ENCODE peak calls at places on chromosomes 4 and X, in eight cellular contexts. I is upper lobe of left lung, X is AG10803, M is thoracic aorta, O is tibial nerve, D is cardiac muscle cell, N is psoas muscle, K is fibroblast of the aortic adventitia. C is an unnamed sample.

GRCh38 chr4:139535228-139535851 is 20.7 kb downstream of the SETD7 start:
- DNase-seq in O (no peak), D (no peak), N (no peak), I (no peak), M (no peak), X (no peak), K (peak), C (no peak)

GRCh38 chr4:75637176-75637575 is 6.8 kb upstream of the CDKL2 start:
- DNase-seq in N (no peak), M (no peak), O (no peak), K (no peak), D (no peak), X (peak), I (no peak), C (peak)

GRCh38 chrX:360496-361150 is 26.1 kb downstream of the PPP2R3B start:
- DNase-seq in N (no peak), M (no peak), I (peak), K (no peak), O (no peak), D (no peak), X (no peak), C (no peak)

GRCh38 chrX:107849747-107850478 is 24.2 kb downstream of the MID2 start:
- DNase-seq in N (no peak), M (no peak), X (peak), D (no peak), K (no peak), O (no peak), I (no peak), C (peak)

GRCh38 chrX:134868766-134869495 is 121.9 kb upstream of the SMIM10 start:
- DNase-seq in X (peak), K (peak), M (no peak), O (no peak), N (no peak), I (no peak), D (no peak), C (peak)

GRCh38 chrX:40748977-40749376 is 13.6 kb upstream of the MED14 start:
- DNase-seq in X (no peak), O (no peak), K (no peak), M (no peak), D (no peak), N (no peak), I (no peak), C (no peak)

GRCh38 chrX:11770320-11770719 is 12.3 kb downstream of the MSL3 start:
- DNase-seq in I (no peak), N (no peak), M (no peak), O (no peak), K (peak), X (peak), D (peak), C (peak)

GRCh38 chrX:20680998-20681397 is 414.3 kb upstream of the RPS6KA3 start:
- DNase-seq in K (peak), D (no peak), N (no peak), X (peak), O (no peak), M (no peak), I (no peak), C (peak)

GRCh38 chrX:10159069-10159468 is 2.3 kb downstream of the CLCN4 start:
- DNase-seq in M (no peak), O (no peak), K (no peak), X (no peak), I (no peak), D (peak), N (no peak), C (no peak)

GRCh38 chr4:986949-987688 is at the start of gene IDUA:
- DNase-seq in N (peak), X (peak), I (peak), O (peak), D (peak), M (no peak), K (peak), C (peak)

GRCh38 chr4:185535818-185536729 is 767 bp upstream of the PDLIM3 start:
- DNase-seq in O (no peak), N (peak), I (no peak), K (no peak), X (peak), M (peak), D (no peak), C (peak)
- H3K4me3 ChIP-seq in O (peak), N (peak), I (peak), K (peak), X (peak), M (peak), D (peak), C (peak)

DNA sequence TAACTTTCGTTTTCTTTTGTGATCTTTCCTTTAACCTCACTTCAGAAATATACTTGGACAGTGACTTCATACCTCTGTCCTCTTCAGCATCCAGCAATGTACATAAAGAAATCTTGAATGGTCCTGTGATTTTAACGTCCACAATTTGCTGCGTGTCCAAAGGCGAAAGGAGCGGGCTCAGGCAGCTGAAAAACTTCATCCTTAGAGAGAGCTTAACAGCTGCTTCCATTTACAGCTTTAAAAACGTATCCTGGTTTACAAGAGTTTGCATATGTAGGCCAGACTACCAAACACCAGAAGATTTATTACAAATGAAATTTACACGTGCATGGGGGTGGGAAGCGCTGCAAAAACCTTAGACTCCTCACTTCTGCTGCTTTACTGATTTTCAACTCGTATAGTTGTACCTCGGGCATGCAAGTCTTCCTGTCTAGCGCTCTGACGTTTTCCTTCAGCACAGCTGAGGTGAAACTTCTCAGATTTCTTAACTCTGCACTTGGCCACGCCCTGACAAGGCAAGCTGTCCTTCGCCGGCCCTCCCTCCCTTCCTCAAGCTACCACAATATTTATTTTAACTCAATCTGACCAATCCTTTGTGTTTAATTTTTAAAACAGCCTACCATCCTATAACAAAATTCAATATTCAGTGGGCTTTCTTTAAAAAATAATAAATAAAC is 406.4 kb downstream of the FAM47A start:
- DNase-seq in M (no peak), D (peak), I (no peak), K (no peak), N (peak), X (no peak), O (no peak), C (peak)
- TF ChIP-seq CTCF in M (no peak), D (no peak), I (no peak), K (no peak), N (no peak), X (no peak), O (no peak), C (no peak)

GRCh38 chr4:40552536-40552935 is 77.1 kb downstream of the RBM47 start:
- DNase-seq in M (no peak), K (peak), X (no peak), O (no peak), I (no peak), D (no peak), N (no peak), C (no peak)

GRCh38 chr4:40555176-40555900 is 74.3 kb downstream of the RBM47 start:
- DNase-seq in M (no peak), O (no peak), D (no peak), N (no peak), I (no peak), X (no peak), K (no peak), C (peak)

GRCh38 chr4:40557741-40558140 is 71.9 kb downstream of the RBM47 start:
- DNase-seq in I (no peak), O (no peak), M (no peak), X (no peak), N (no peak), K (peak), D (no peak), C (peak)

GRCh38 chr4:40550900-40551546 is 78.6 kb downstream of the RBM47 start:
- DNase-seq in X (peak), K (peak), M (no peak), O (no peak), D (peak), N (no peak), I (no peak), C (peak)

GRCh38 chr4:40553995-40554394 is 75.7 kb downstream of the RBM47 start:
- DNase-seq in I (no peak), O (no peak), X (no peak), N (no peak), D (no peak), M (no peak), K (no peak), C (no peak)
- H3K4me3 ChIP-seq in I (no peak), O (no peak), X (no peak), N (no peak), D (no peak), M (no peak), K (no peak), C (no peak)

GRCh38 chr4:86963697-86964096 is 28.9 kb downstream of the AFF1 start:
- DNase-seq in O (no peak), K (peak), N (no peak), D (no peak), I (no peak), X (no peak), M (no peak), C (no peak)

GRCh38 chr4:86961103-86961502 is 26.3 kb downstream of the AFF1 start:
- DNase-seq in D (no peak), K (no peak), X (no peak), M (no peak), N (no peak), I (no peak), O (no peak), C (no peak)

GRCh38 chr4:86960557-86960959 is 25.7 kb downstream of the AFF1 start:
- DNase-seq in D (peak), O (no peak), N (no peak), X (peak), K (peak), I (no peak), M (no peak), C (peak)

GRCh38 chr4:86959588-86960500 is 25.0 kb downstream of the AFF1 start:
- DNase-seq in I (no peak), D (peak), K (no peak), M (no peak), O (no peak), X (no peak), N (no peak), C (no peak)

DNA sequence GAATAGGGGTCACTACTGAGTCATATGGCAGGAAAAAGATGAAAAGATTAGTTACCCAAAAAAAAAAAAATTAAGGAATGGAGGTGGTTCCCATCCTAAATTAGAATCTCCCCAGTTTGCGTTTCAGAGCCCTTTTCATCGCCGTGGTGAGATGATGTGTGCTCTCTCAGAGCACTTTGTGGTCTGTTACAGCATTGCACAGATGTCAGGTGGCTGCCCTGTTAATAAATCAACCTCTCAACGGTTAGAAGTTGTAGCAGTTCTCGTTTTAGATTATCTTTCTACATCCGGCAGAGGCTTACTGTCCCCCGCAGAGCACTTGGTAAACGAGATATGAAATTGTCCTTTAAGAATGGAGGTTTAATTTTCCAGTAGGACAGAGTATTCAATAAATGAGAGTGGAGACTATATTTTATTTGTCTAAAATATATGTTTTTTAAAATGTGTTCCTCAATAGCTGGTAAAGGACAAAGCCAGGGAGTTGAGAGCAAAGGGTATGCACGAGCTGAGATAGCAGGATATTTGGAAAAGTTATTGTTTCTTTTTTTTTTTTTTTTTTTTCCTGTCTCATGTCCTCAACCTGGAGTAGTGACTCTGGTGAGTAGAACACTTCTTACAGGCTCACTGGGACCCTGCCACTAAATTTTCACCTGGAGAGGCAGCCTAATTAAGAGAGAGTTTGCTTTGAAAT is 26.9 kb downstream of the AFF1 start:
- DNase-seq in N (no peak), X (peak), D (peak), M (no peak), K (no peak), O (no peak), I (no peak), C (peak)
- TF ChIP-seq CTCF in N (no peak), X (no peak), D (no peak), M (no peak), K (no peak), O (no peak), I (no peak), C (no peak)

GRCh38 chr4:94458682-94459081 is 6.9 kb downstream of the PDLIM5 start:
- DNase-seq in D (no peak), N (no peak), O (no peak), I (no peak), X (no peak), M (no peak), K (no peak), C (no peak)
- H3K4me3 ChIP-seq in D (peak), N (peak), O (no peak), I (no peak), X (no peak), M (peak), K (no peak), C (no peak)

GRCh38 chr4:20394471-20394870 is 142.8 kb downstream of the SLIT2 start:
- DNase-seq in K (no peak), D (no peak), M (no peak), I (no peak), O (no peak), X (no peak), N (no peak), C (no peak)

GRCh38 chr4:20393486-20394100 is 141.9 kb downstream of the SLIT2 start:
- DNase-seq in N (no peak), M (no peak), X (peak), O (no peak), D (no peak), K (peak), I (no peak), C (no peak)

GRCh38 chr4:20391224-20391623 is 139.5 kb downstream of the SLIT2 start:
- DNase-seq in I (no peak), M (no peak), D (no peak), K (peak), O (no peak), N (no peak), X (peak), C (no peak)

GRCh38 chr4:20391912-20392311 is 140.2 kb downstream of the SLIT2 start:
- DNase-seq in K (no peak), M (no peak), I (no peak), X (no peak), D (no peak), N (no peak), O (no peak), C (no peak)

DNA sequence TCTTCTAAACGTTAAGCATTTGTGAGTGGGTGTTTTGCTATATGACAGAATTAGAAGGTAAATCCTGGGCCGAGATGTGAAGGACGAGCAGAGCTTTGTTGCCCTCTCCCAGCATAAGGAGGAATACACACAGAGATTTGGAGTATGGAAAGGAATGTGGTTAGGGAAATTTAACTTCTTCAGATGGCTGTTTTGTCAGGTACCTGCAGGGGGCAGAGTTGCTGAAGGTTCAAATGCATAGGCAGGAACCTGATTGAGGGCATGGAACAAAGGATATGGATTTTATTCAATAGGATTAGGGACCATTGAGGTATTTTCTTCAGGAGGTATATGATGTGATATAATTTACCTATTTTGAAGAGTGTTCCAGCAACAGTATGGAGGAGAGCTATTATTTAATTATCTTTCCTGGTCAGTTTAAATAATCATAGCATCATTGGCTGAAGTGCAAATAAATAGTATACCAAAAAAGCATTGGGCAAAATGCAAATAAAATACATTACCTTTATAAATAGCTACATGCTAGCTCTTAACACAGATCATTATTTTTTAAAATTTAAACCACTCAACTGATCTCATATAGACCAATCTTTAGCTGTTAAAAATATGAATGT is 143.6 kb downstream of the SLIT2 start:
- DNase-seq in O (no peak), M (no peak), D (peak), N (no peak), K (peak), I (no peak), X (peak), C (peak)
- TF ChIP-seq CTCF in O (no peak), M (peak), D (peak), N (peak), K (peak), I (peak), X (peak), C (peak)

GRCh38 chr4:6250235-6250983 is 19.2 kb upstream of the WFS1 start:
- DNase-seq in X (peak), D (peak), M (no peak), N (no peak), O (no peak), I (no peak), K (peak), C (peak)
- H3K4me3 ChIP-seq in X (no peak), D (no peak), M (no peak), N (no peak), O (no peak), I (no peak), K (no peak), C (no peak)

DNA sequence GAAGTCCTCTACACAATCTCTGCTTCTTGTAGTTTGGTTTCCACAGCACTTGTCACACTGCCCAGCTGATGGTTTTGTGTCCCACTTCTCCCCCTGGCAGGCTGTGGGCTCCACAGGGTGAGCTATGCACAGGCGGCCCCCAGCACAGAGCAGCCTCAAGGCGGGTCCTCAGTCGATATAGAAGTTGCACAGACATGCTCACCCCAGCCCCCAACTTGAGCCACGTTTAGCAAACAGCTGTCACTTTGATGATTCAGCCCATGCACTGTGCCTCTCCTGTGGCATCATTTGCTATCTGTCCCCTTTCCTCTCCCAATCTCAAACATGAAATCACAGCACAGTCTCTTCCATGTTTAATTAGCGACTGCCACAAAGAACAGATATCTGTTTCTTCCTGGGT is 205.1 kb downstream of the EVC2 start:
- DNase-seq in N (no peak), O (no peak), K (no peak), D (no peak), I (peak), X (no peak), M (no peak), C (no peak)
- TF ChIP-seq CTCF in N (no peak), O (no peak), K (no peak), D (no peak), I (no peak), X (no peak), M (no peak), C (no peak)

DNA sequence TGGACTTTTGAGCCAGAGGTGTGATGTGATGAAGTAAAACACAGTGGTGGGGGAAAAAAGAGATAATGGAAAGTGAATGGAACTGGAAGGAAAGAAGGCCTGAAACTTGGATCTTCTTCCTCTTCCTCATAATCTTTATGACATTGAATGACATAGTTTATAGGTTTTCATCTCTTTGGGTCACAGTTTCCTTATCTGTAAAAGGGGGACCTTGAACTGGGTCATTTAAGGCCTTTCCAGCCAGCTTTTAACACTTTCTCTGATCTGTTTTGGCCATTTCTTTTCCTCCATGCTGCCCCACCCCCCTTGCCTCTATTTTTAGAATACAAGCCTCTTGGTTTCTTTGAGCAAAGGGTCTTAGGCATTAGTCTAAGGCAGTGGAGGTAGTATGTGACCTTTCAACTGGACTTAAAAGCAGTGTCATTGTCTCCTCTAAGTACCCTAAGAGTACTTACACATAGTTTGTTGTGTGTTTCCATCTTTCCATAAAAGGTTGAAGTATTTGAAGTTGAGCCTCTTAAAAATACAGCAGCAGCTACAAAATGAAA is 7.8 kb downstream of the CPEB2 start:
- DNase-seq in K (no peak), X (no peak), I (no peak), M (no peak), O (no peak), D (peak), N (no peak), C (no peak)
- H3K4me3 ChIP-seq in K (no peak), X (no peak), I (no peak), M (peak), O (no peak), D (peak), N (no peak), C (no peak)

C was measured in fibroblast of villous mesenchyme.